ENCODE peak calls at places on chromosomes 3 and 15, in eight cellular contexts. One of them, this sample, is unnamed. For H3K27me3, the result is how much of the 10 kb centered on the place peaks cover.

GRCh38 chr3:2872884-2873283 is 237.3 kb downstream of the IL5RA start:
- DNase-seq in gastrocnemius medialis: no peak
- DNase-seq in Peyer's patch: no peak
- DNase-seq in transverse colon: no peak
- DNase-seq in prostate gland: no peak
- DNase-seq in IMR-90: no peak
- DNase-seq in suprapubic skin: no peak
- DNase-seq in endothelial cell of umbilical vein: no peak
- DNase-seq in this sample: no peak

GRCh38 chr3:87553058-87553457 is 276.7 kb upstream of the POU1F1 start:
- DNase-seq in IMR-90: no peak
- DNase-seq in prostate gland: no peak
- DNase-seq in transverse colon: no peak
- DNase-seq in suprapubic skin: no peak
- DNase-seq in Peyer's patch: no peak
- DNase-seq in endothelial cell of umbilical vein: no peak
- DNase-seq in gastrocnemius medialis: no peak
- DNase-seq in this sample: no peak

GRCh38 chr3:25229584-25229983 is 198.5 kb upstream of the RARB start:
- DNase-seq in IMR-90: no peak
- DNase-seq in Peyer's patch: no peak
- DNase-seq in prostate gland: no peak
- DNase-seq in transverse colon: no peak
- DNase-seq in suprapubic skin: no peak
- DNase-seq in endothelial cell of umbilical vein: no peak
- DNase-seq in gastrocnemius medialis: no peak
- DNase-seq in this sample: no peak

GRCh38 chr3:190614466-190615384 is 100.8 kb downstream of the IL1RAP start:
- DNase-seq in IMR-90: peak
- DNase-seq in gastrocnemius medialis: no peak
- DNase-seq in transverse colon: no peak
- DNase-seq in Peyer's patch: no peak
- DNase-seq in prostate gland: no peak
- DNase-seq in endothelial cell of umbilical vein: no peak
- DNase-seq in suprapubic skin: no peak
- DNase-seq in this sample: no peak

GRCh38 chr3:55333041-55333440 is 154.1 kb downstream of the WNT5A start:
- DNase-seq in endothelial cell of umbilical vein: no peak
- DNase-seq in gastrocnemius medialis: no peak
- DNase-seq in IMR-90: peak
- DNase-seq in Peyer's patch: no peak
- DNase-seq in suprapubic skin: no peak
- DNase-seq in transverse colon: no peak
- DNase-seq in prostate gland: no peak
- DNase-seq in this sample: peak

GRCh38 chr15:92906563-92907081 is 6.5 kb downstream of the CHD2 start:
- DNase-seq in transverse colon: no peak
- DNase-seq in IMR-90: peak
- DNase-seq in Peyer's patch: peak
- DNase-seq in endothelial cell of umbilical vein: peak
- DNase-seq in prostate gland: peak
- DNase-seq in suprapubic skin: no peak
- DNase-seq in gastrocnemius medialis: no peak
- DNase-seq in this sample: no peak

GRCh38 chr15:50114381-50114780 is 4.7 kb downstream of the ATP8B4 start:
- DNase-seq in Peyer's patch: peak
- DNase-seq in IMR-90: no peak
- DNase-seq in endothelial cell of umbilical vein: no peak
- DNase-seq in transverse colon: no peak
- DNase-seq in suprapubic skin: no peak
- DNase-seq in gastrocnemius medialis: peak
- DNase-seq in prostate gland: no peak
- DNase-seq in this sample: no peak

GRCh38 chr3:184582583-184582982 is 21.0 kb downstream of the EPHB3 start:
- DNase-seq in gastrocnemius medialis: peak
- DNase-seq in Peyer's patch: no peak
- DNase-seq in IMR-90: no peak
- DNase-seq in prostate gland: no peak
- DNase-seq in endothelial cell of umbilical vein: no peak
- DNase-seq in transverse colon: no peak
- DNase-seq in suprapubic skin: no peak
- DNase-seq in this sample: peak

GRCh38 chr3:9769426-9770275 is at the start of gene CAMK1:
- DNase-seq in IMR-90: peak
- DNase-seq in Peyer's patch: peak
- DNase-seq in gastrocnemius medialis: peak
- DNase-seq in prostate gland: peak
- DNase-seq in transverse colon: peak
- DNase-seq in endothelial cell of umbilical vein: peak
- DNase-seq in suprapubic skin: peak
- DNase-seq in this sample: peak

GRCh38 chr3:159786489-159787181 is 202.0 kb upstream of the IL12A start:
- DNase-seq in Peyer's patch: no peak
- DNase-seq in suprapubic skin: no peak
- DNase-seq in IMR-90: no peak
- DNase-seq in endothelial cell of umbilical vein: no peak
- DNase-seq in transverse colon: no peak
- DNase-seq in gastrocnemius medialis: no peak
- DNase-seq in prostate gland: no peak
- DNase-seq in this sample: no peak

GRCh38 chr15:49265911-49266310 is 95.9 kb downstream of the GALK2 start:
- DNase-seq in suprapubic skin: no peak
- DNase-seq in gastrocnemius medialis: no peak
- DNase-seq in IMR-90: no peak
- DNase-seq in endothelial cell of umbilical vein: no peak
- DNase-seq in prostate gland: no peak
- DNase-seq in transverse colon: no peak
- DNase-seq in Peyer's patch: no peak
- DNase-seq in this sample: no peak

GRCh38 chr3:177201707-177202397 is 4.6 kb upstream of the TBL1XR1 start:
- DNase-seq in endothelial cell of umbilical vein: no peak
- DNase-seq in Peyer's patch: peak
- DNase-seq in transverse colon: peak
- DNase-seq in IMR-90: peak
- DNase-seq in suprapubic skin: no peak
- DNase-seq in prostate gland: no peak
- DNase-seq in gastrocnemius medialis: no peak
- DNase-seq in this sample: no peak

GRCh38 chr15:42020713-42021273 is at the start of gene PLA2G4E:
- DNase-seq in transverse colon: no peak
- DNase-seq in suprapubic skin: no peak
- DNase-seq in endothelial cell of umbilical vein: no peak
- DNase-seq in IMR-90: no peak
- DNase-seq in prostate gland: no peak
- DNase-seq in Peyer's patch: peak
- DNase-seq in gastrocnemius medialis: no peak
- DNase-seq in this sample: no peak

GRCh38 chr3:36800533-36801116 is 36.3 kb upstream of the DCLK3 start:
- DNase-seq in gastrocnemius medialis: no peak
- DNase-seq in suprapubic skin: no peak
- DNase-seq in Peyer's patch: no peak
- DNase-seq in prostate gland: no peak
- DNase-seq in IMR-90: no peak
- DNase-seq in transverse colon: no peak
- DNase-seq in endothelial cell of umbilical vein: no peak
- DNase-seq in this sample: no peak

GRCh38 chr3:113070226-113071220 is 79.7 kb downstream of the GTPBP8 start:
- DNase-seq in endothelial cell of umbilical vein: no peak
- DNase-seq in IMR-90: peak
- DNase-seq in suprapubic skin: no peak
- DNase-seq in prostate gland: no peak
- DNase-seq in transverse colon: no peak
- DNase-seq in gastrocnemius medialis: no peak
- DNase-seq in Peyer's patch: no peak
- DNase-seq in this sample: no peak

GRCh38 chr3:27145719-27146118 is 223.5 kb downstream of the NEK10 start:
- DNase-seq in IMR-90: no peak
- DNase-seq in endothelial cell of umbilical vein: no peak
- DNase-seq in Peyer's patch: no peak
- DNase-seq in suprapubic skin: no peak
- DNase-seq in prostate gland: no peak
- DNase-seq in gastrocnemius medialis: no peak
- DNase-seq in transverse colon: no peak
- DNase-seq in this sample: no peak

GRCh38 chr3:149969110-149969944 is 1.4 kb downstream of the PFN2 start:
- DNase-seq in gastrocnemius medialis: peak
- DNase-seq in endothelial cell of umbilical vein: peak
- DNase-seq in IMR-90: peak
- DNase-seq in suprapubic skin: peak
- DNase-seq in prostate gland: peak
- DNase-seq in Peyer's patch: peak
- DNase-seq in transverse colon: peak
- DNase-seq in this sample: peak

GRCh38 chr3:149971403-149972075 is 844 bp upstream of the PFN2 start:
- DNase-seq in suprapubic skin: peak
- DNase-seq in gastrocnemius medialis: peak
- DNase-seq in prostate gland: peak
- DNase-seq in IMR-90: peak
- DNase-seq in transverse colon: peak
- DNase-seq in endothelial cell of umbilical vein: peak
- DNase-seq in Peyer's patch: peak
- DNase-seq in this sample: peak

GRCh38 chr3:149968216-149968615 is 2.5 kb downstream of the PFN2 start:
- DNase-seq in Peyer's patch: no peak
- DNase-seq in prostate gland: no peak
- DNase-seq in suprapubic skin: no peak
- DNase-seq in gastrocnemius medialis: no peak
- DNase-seq in IMR-90: peak
- DNase-seq in endothelial cell of umbilical vein: no peak
- DNase-seq in transverse colon: no peak
- DNase-seq in this sample: no peak

GRCh38 chr3:149969945-149970715 is 565 bp downstream of the PFN2 start:
- DNase-seq in suprapubic skin: peak
- DNase-seq in IMR-90: peak
- DNase-seq in Peyer's patch: peak
- DNase-seq in prostate gland: peak
- DNase-seq in gastrocnemius medialis: peak
- DNase-seq in endothelial cell of umbilical vein: peak
- DNase-seq in transverse colon: peak
- DNase-seq in this sample: peak

GRCh38 chr3:149970716-149971402 is at the start of gene PFN2:
- DNase-seq in prostate gland: peak
- DNase-seq in endothelial cell of umbilical vein: peak
- DNase-seq in suprapubic skin: no peak
- DNase-seq in gastrocnemius medialis: peak
- DNase-seq in IMR-90: peak
- DNase-seq in transverse colon: peak
- DNase-seq in Peyer's patch: peak
- DNase-seq in this sample: peak
- TF ChIP-seq POLR2A in prostate gland: peak
- TF ChIP-seq POLR2A in endothelial cell of umbilical vein: peak
- TF ChIP-seq POLR2A in suprapubic skin: no peak
- TF ChIP-seq POLR2A in gastrocnemius medialis: peak
- TF ChIP-seq POLR2A in IMR-90: peak
- TF ChIP-seq POLR2A in transverse colon: peak
- TF ChIP-seq POLR2A in Peyer's patch: peak
- TF ChIP-seq POLR2A in this sample: no peak

DNA sequence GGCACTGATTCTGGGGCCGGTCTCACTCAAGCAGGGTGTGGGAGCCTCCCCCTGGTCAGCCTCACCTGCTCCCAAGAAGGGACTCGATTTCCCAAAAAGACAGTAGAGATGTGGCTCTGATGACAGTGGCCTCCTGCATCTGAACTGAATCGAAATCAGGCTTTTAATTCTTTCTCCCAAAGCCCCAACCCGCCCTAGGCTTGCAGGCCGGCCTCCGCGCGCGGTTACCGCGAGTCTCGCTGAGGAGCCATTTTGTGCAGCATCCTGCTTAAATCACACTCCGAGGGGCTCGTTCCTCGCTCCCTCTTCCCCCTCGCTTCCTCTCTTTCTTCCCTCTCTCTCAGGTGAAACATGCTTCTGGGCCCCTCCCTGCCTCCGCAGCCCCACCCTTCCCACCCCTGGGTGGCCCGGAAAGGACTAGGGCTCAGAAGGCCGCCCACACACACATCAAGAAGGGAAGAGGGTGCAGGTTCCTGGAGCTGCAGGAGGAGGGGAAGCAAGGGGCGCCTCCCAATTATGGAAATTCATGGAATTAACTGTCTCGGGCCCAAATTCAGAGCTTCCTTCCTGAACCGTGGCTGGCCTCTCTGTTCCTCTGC is 30.9 kb upstream of the POLG start:
- DNase-seq in endothelial cell of umbilical vein: no peak
- DNase-seq in transverse colon: no peak
- DNase-seq in suprapubic skin: no peak
- DNase-seq in Peyer's patch: no peak
- DNase-seq in IMR-90: no peak
- DNase-seq in prostate gland: no peak
- DNase-seq in gastrocnemius medialis: no peak
- DNase-seq in this sample: no peak
- H3K27me3 ChIP-seq in endothelial cell of umbilical vein: half or more
- H3K27me3 ChIP-seq in transverse colon: half or more
- H3K27me3 ChIP-seq in suprapubic skin: half or more
- H3K27me3 ChIP-seq in Peyer's patch: under half
- H3K27me3 ChIP-seq in IMR-90: half or more
- H3K27me3 ChIP-seq in prostate gland: half or more
- H3K27me3 ChIP-seq in gastrocnemius medialis: half or more
- H3K27me3 ChIP-seq in this sample: under half

DNA sequence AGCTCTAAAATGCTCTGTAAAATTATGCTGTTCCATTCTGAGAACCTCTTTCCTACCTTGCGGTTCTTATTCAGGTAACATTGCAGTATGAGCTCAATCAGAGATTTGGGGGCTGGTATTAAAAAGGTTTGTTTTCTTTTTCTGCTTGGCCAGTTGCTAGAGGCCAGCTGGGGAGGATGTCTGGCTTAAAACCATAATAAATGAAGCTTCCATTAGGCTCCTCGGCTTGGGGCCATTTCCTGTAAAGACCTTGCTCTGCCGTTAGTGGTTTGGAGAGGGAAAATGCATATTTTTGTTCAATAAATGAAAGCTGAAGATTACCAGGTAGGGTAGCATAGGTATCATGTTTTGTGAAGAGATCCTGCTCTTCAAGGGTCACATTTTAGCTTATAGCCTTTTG is 55.2 kb downstream of the MCTP2 start:
- DNase-seq in suprapubic skin: no peak
- DNase-seq in IMR-90: no peak
- DNase-seq in gastrocnemius medialis: no peak
- DNase-seq in Peyer's patch: no peak
- DNase-seq in transverse colon: no peak
- DNase-seq in prostate gland: no peak
- DNase-seq in endothelial cell of umbilical vein: peak
- DNase-seq in this sample: no peak
- TF ChIP-seq POLR2A in suprapubic skin: no peak
- TF ChIP-seq POLR2A in IMR-90: no peak
- TF ChIP-seq POLR2A in gastrocnemius medialis: no peak
- TF ChIP-seq POLR2A in Peyer's patch: no peak
- TF ChIP-seq POLR2A in transverse colon: no peak
- TF ChIP-seq POLR2A in prostate gland: no peak
- TF ChIP-seq POLR2A in endothelial cell of umbilical vein: no peak
- TF ChIP-seq POLR2A in this sample: no peak

DNA sequence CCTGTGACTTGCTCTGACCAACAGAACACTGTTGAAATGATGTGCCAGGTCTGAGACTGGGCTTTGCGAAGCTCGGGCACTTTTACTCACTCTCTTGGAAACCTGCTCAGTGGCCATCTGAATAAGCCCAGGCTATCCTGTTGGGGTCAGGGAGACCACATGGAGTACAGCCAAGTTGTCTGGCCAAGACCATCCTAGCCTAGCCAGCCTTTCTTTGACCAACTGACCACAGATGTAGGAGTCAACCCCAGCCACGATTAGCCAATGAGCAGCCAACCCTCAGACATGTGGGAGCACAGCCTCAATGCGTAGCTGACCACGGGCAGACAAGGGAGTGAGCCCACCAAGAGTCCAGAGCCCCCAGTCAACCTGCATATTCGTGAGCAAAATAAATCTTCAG is 26.1 kb downstream of the CCR9 start:
- DNase-seq in gastrocnemius medialis: no peak
- DNase-seq in suprapubic skin: peak
- DNase-seq in prostate gland: no peak
- DNase-seq in Peyer's patch: no peak
- DNase-seq in transverse colon: no peak
- DNase-seq in endothelial cell of umbilical vein: no peak
- DNase-seq in IMR-90: no peak
- DNase-seq in this sample: no peak
- H3K27me3 ChIP-seq in gastrocnemius medialis: under half
- H3K27me3 ChIP-seq in suprapubic skin: under half
- H3K27me3 ChIP-seq in prostate gland: under half
- H3K27me3 ChIP-seq in Peyer's patch: under half
- H3K27me3 ChIP-seq in transverse colon: under half
- H3K27me3 ChIP-seq in endothelial cell of umbilical vein: under half
- H3K27me3 ChIP-seq in IMR-90: under half
- H3K27me3 ChIP-seq in this sample: under half